ENCODE peak calls at places on chromosome 18, in seven cellular contexts. K, L, E, Y, H, X and D are unnamed samples.

GRCh38 chr18:7035807-7036206 is 81.8 kb downstream of the LAMA1 start:
- DNase-seq in K (no peak), L (no peak), E (no peak), Y (no peak), H (no peak), X (no peak), D (no peak)

GRCh38 chr18:34767601-34768027 is 57.5 kb downstream of the DTNA start:
- DNase-seq in K (no peak), L (no peak), E (no peak), Y (no peak), H (no peak), X (no peak), D (no peak)

GRCh38 chr18:6886931-6887330 is 157.4 kb downstream of the ARHGAP28 start:
- DNase-seq in K (no peak), L (no peak), E (no peak), Y (no peak), H (no peak), X (no peak), D (no peak)

GRCh38 chr18:5744659-5745058 is 150.7 kb downstream of the TMEM200C start:
- DNase-seq in K (no peak), L (no peak), E (no peak), Y (no peak), H (no peak), X (no peak), D (no peak)

GRCh38 chr18:76985156-76985950 is 147.2 kb downstream of the MBP start:
- DNase-seq in K (no peak), L (no peak), E (no peak), Y (no peak), H (no peak), X (no peak), D (no peak)

GRCh38 chr18:70249118-70249517 is 39.7 kb upstream of the SOCS6 start:
- DNase-seq in K (no peak), L (no peak), E (no peak), Y (no peak), H (no peak), X (no peak), D (no peak)

GRCh38 chr18:61831071-61831470 is 61.7 kb downstream of the RNF152 start:
- DNase-seq in K (no peak), L (no peak), E (no peak), Y (no peak), H (no peak), X (no peak), D (no peak)

GRCh38 chr18:69353023-69353422 is 47.7 kb upstream of the DOK6 start:
- DNase-seq in K (no peak), L (no peak), E (no peak), Y (no peak), H (no peak), X (no peak), D (no peak)

GRCh38 chr18:8661754-8662573 is 43.4 kb upstream of the MTCL1 start:
- DNase-seq in K (no peak), L (no peak), E (no peak), Y (no peak), H (peak), X (no peak), D (peak)

GRCh38 chr18:79483971-79484491 is 88.3 kb downstream of the NFATC1 start:
- DNase-seq in K (peak), L (peak), E (no peak), Y (no peak), H (no peak), X (no peak), D (no peak)

GRCh38 chr18:57792741-57793629 is 10.1 kb downstream of the ATP8B1 start:
- DNase-seq in K (no peak), L (peak), E (no peak), Y (no peak), H (no peak), X (no peak), D (no peak)

GRCh38 chr18:50509012-50509411 is 50.9 kb upstream of the MAPK4 start:
- DNase-seq in K (no peak), L (no peak), E (no peak), Y (no peak), H (no peak), X (no peak), D (no peak)

GRCh38 chr18:70430501-70431173 is 141.8 kb downstream of the SOCS6 start:
- DNase-seq in K (no peak), L (no peak), E (no peak), Y (no peak), H (no peak), X (no peak), D (no peak)

GRCh38 chr18:6376433-6377229 is 38.1 kb downstream of the L3MBTL4 start:
- DNase-seq in K (no peak), L (no peak), E (no peak), Y (no peak), H (no peak), X (no peak), D (no peak)

GRCh38 chr18:22032392-22032961 is 136.9 kb upstream of the GATA6 start:
- DNase-seq in K (no peak), L (no peak), E (no peak), Y (no peak), H (peak), X (no peak), D (no peak)

GRCh38 chr18:42159146-42159545 is 204.1 kb downstream of the PIK3C3 start:
- DNase-seq in K (no peak), L (no peak), E (no peak), Y (no peak), H (no peak), X (no peak), D (no peak)

GRCh38 chr18:3015203-3015590 is 2.3 kb upstream of the LPIN2 start:
- DNase-seq in K (no peak), L (no peak), E (no peak), Y (no peak), H (peak), X (no peak), D (no peak)

GRCh38 chr18:42850174-42850766 is 265.2 kb downstream of the RIT2 start:
- DNase-seq in K (no peak), L (no peak), E (no peak), Y (no peak), H (no peak), X (no peak), D (no peak)

GRCh38 chr18:48734460-48734859 is 195.6 kb downstream of the CTIF start:
- DNase-seq in K (no peak), L (no peak), E (no peak), Y (no peak), H (no peak), X (no peak), D (no peak)

GRCh38 chr18:62637807-62638687 is 77.3 kb upstream of the PHLPP1 start:
- DNase-seq in K (no peak), L (no peak), E (no peak), Y (no peak), H (peak), X (no peak), D (peak)

GRCh38 chr18:67731853-67732252 is 215.3 kb upstream of the DSEL start:
- DNase-seq in K (no peak), L (no peak), E (no peak), Y (no peak), H (no peak), X (no peak), D (no peak)

GRCh38 chr18:36917907-36918306 is 89.0 kb downstream of the KIAA1328 start:
- DNase-seq in K (no peak), L (no peak), E (no peak), Y (no peak), H (no peak), X (no peak), D (no peak)

GRCh38 chr18:63505566-63506335 is 29.0 kb downstream of the SERPINB5 start:
- DNase-seq in K (no peak), L (no peak), E (no peak), Y (no peak), H (peak), X (no peak), D (no peak)

GRCh38 chr18:76994086-76994654 is 138.4 kb downstream of the MBP start:
- DNase-seq in K (no peak), L (no peak), E (no peak), Y (no peak), H (no peak), X (no peak), D (no peak)

GRCh38 chr18:50105027-50105426 is 89.9 kb downstream of the MYO5B start:
- DNase-seq in K (no peak), L (no peak), E (no peak), Y (no peak), H (no peak), X (no peak), D (no peak)

GRCh38 chr18:49754866-49755265 is 58.5 kb downstream of the ACAA2 start:
- DNase-seq in K (no peak), L (no peak), E (no peak), Y (no peak), H (no peak), X (no peak), D (no peak)

GRCh38 chr18:24368749-24369148 is 28.9 kb downstream of the OSBPL1A start:
- DNase-seq in K (no peak), L (no peak), E (no peak), Y (no peak), H (no peak), X (no peak), D (no peak)

GRCh38 chr18:2135309-2135708 is 436.0 kb downstream of the METTL4 start:
- DNase-seq in K (no peak), L (no peak), E (no peak), Y (no peak), H (no peak), X (no peak), D (no peak)

GRCh38 chr18:44723366-44723765 is 42.7 kb downstream of the SETBP1 start:
- DNase-seq in K (no peak), L (no peak), E (no peak), Y (no peak), H (no peak), X (no peak), D (no peak)

GRCh38 chr18:6940451-6940970 is 177.1 kb downstream of the LAMA1 start:
- DNase-seq in K (no peak), L (no peak), E (no peak), Y (no peak), H (no peak), X (no peak), D (no peak)

GRCh38 chr18:64663086-64663485 is 514.2 kb upstream of the LINC00305 start:
- DNase-seq in K (no peak), L (no peak), E (no peak), Y (no peak), H (no peak), X (no peak), D (no peak)

DNA sequence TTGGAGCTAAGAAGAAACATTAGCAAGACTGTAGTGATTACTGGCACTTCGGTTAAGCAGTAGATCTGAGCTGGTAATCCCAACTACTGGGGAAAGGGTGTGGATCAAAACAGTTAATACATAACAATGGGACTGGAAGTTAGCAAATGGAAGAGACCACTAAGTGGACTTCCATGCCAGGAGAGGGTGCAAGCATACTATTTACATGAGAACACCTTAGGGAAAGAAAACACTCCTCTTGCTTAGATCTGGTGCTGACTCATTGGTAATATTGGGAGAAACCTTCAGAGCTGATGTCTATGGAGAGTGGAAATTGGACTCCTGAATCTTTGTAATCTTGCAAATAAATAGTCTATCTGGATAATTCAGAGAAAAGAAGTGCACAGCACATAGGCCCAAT is 519.7 kb upstream of the LINC00305 start:
- DNase-seq in K (no peak), L (no peak), E (no peak), Y (no peak), H (no peak), X (no peak), D (no peak)
- TF ChIP-seq CTCF in K (no peak), L (no peak), E (no peak), Y (no peak), H (no peak), X (no peak), D (no peak)

GRCh38 chr18:392926-393325 is 107.6 kb downstream of the COLEC12 start:
- DNase-seq in K (no peak), L (no peak), E (no peak), Y (no peak), H (no peak), X (no peak), D (no peak)

GRCh38 chr18:390748-391478 is 109.6 kb downstream of the COLEC12 start:
- DNase-seq in K (no peak), L (no peak), E (no peak), Y (no peak), H (no peak), X (no peak), D (no peak)

GRCh38 chr18:388198-388597 is 112.3 kb downstream of the COLEC12 start:
- DNase-seq in K (no peak), L (no peak), E (no peak), Y (no peak), H (no peak), X (no peak), D (no peak)

GRCh38 chr18:386950-387349 is 113.6 kb downstream of the COLEC12 start:
- DNase-seq in K (no peak), L (no peak), E (no peak), Y (no peak), H (no peak), X (no peak), D (no peak)

DNA sequence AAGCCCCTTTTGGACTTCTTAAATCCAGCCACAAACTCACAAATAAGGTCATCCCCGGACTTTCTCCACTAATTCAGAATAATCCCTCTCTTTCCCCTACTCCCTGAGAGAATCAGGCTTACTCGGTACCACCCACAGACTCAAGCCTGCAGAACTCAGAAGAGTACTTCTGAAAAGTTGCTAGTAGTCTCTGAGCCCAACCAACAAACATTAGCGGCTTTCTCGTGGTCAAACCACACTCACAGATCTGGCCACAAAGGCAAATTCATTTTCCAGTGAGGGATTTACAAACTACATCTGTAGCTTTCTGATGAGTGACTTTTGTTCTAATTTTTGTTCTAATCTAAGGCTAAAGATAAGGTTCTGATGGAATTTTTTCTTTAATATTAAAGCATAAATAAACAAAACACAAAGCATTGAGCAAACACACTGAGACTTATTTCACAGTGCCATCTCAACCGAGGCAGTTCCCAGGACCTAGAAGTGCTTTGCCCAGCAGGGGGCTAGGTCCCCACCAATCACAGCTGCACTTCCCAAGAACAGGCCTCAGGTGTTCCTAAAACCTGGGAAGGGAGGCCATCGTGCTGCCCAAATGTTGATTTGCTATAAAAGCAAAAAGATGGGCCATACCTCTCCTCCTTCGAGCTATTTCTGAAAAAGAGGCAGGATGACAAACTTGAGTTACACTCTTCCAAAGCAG is 110.7 kb downstream of the COLEC12 start:
- DNase-seq in K (no peak), L (no peak), E (no peak), Y (no peak), H (no peak), X (no peak), D (no peak)
- TF ChIP-seq CTCF in K (peak), L (no peak), E (no peak), Y (peak), H (no peak), X (no peak), D (peak)

GRCh38 chr18:12254137-12254819 is at the start of gene CIDEA:
- DNase-seq in K (peak), L (no peak), E (no peak), Y (peak), H (no peak), X (peak), D (peak)
- TF ChIP-seq CTCF in K (no peak), L (no peak), E (no peak), Y (no peak), H (no peak), X (no peak), D (no peak)

GRCh38 chr18:13303761-13304364 is 85.3 kb downstream of the LDLRAD4 start:
- DNase-seq in K (no peak), L (no peak), E (no peak), Y (no peak), H (no peak), X (no peak), D (no peak)

GRCh38 chr18:13301691-13302469 is 83.3 kb downstream of the LDLRAD4 start:
- DNase-seq in K (no peak), L (no peak), E (no peak), Y (no peak), H (no peak), X (no peak), D (no peak)

GRCh38 chr18:13300796-13301195 is 82.2 kb downstream of the LDLRAD4 start:
- DNase-seq in K (no peak), L (no peak), E (no peak), Y (no peak), H (no peak), X (no peak), D (no peak)

GRCh38 chr18:13305326-13305725 is 86.8 kb downstream of the LDLRAD4 start:
- DNase-seq in K (no peak), L (no peak), E (no peak), Y (no peak), H (no peak), X (no peak), D (no peak)

DNA sequence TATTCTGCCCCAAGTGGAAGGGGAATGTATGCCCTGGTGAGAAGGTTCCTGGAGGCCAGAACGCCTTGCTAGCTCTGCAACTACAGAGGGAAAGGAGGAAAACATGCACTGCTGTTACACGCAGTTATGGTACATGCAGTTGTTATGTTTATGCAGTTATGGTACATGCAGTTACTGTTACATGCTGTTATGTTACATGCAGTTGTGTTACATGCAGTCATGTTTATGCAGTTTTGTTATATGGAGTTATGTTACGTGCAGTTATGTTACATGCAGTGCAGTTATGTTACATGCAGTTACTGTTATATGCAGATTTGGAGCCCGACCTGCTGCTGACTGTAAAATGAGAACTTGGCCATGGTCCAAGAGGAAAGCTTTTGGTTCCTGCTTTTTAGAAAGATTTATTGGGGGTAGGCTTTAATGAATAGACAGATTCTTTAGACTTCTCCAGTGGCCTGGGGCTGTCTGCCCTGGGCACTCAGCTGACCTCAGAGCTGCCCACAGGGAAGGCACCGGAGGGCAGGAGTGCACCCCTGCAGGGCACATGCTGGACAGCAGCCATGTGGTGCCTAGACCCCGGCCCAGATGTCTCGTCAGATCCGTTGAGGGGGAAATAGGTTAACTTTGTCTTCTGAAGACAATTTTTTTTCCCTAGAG is 84.2 kb downstream of the LDLRAD4 start:
- DNase-seq in K (no peak), L (no peak), E (no peak), Y (no peak), H (peak), X (no peak), D (no peak)
- TF ChIP-seq CTCF in K (no peak), L (no peak), E (no peak), Y (no peak), H (no peak), X (no peak), D (no peak)

GRCh38 chr18:55405655-55406373 is 182.2 kb downstream of the TCF4 start:
- DNase-seq in K (peak), L (peak), E (peak), Y (no peak), H (peak), X (peak), D (no peak)
- TF ChIP-seq CTCF in K (peak), L (no peak), E (no peak), Y (no peak), H (no peak), X (no peak), D (no peak)

GRCh38 chr18:40387130-40387821 is 1567.8 kb upstream of the PIK3C3 start:
- DNase-seq in K (no peak), L (no peak), E (no peak), Y (no peak), H (no peak), X (no peak), D (no peak)
- TF ChIP-seq CTCF in K (no peak), L (no peak), E (no peak), Y (no peak), H (no peak), X (no peak), D (no peak)

GRCh38 chr18:25675123-25675850 is 323.3 kb upstream of the ZNF521 start:
- DNase-seq in K (no peak), L (no peak), E (no peak), Y (no peak), H (no peak), X (no peak), D (no peak)

GRCh38 chr18:25674183-25674582 is 322.2 kb upstream of the ZNF521 start:
- DNase-seq in K (no peak), L (no peak), E (no peak), Y (no peak), H (no peak), X (no peak), D (no peak)

GRCh38 chr18:25672490-25672889 is 320.5 kb upstream of the ZNF521 start:
- DNase-seq in K (no peak), L (no peak), E (no peak), Y (no peak), H (no peak), X (no peak), D (no peak)

DNA sequence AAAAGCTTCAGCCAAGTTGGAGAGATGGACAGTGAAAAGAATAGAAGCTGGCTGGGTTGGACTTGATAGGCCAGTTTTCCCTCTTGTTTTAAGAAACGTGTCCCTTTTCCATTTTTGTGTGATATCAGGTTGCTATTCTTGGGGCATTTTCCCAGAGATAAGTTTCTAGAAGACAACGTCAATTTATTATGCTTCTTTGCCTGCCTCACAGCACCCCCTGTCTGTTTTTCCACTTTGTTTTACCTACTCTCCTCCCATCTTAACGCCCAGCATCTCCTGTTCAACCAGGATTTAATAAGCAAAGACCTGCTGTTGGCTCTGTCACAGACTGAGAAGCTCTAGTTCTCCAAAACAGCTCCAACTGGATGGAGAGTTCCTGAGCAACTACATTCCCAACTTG is 317.8 kb upstream of the ZNF521 start:
- DNase-seq in K (no peak), L (no peak), E (no peak), Y (no peak), H (no peak), X (no peak), D (no peak)
- TF ChIP-seq CTCF in K (peak), L (peak), E (no peak), Y (no peak), H (no peak), X (no peak), D (no peak)

GRCh38 chr18:32328974-32329373 is 139.1 kb downstream of the MEP1B start:
- DNase-seq in K (no peak), L (no peak), E (no peak), Y (no peak), H (no peak), X (no peak), D (no peak)

GRCh38 chr18:32337821-32338220 is 132.9 kb downstream of the GAREM1 start:
- DNase-seq in K (no peak), L (no peak), E (no peak), Y (no peak), H (no peak), X (no peak), D (no peak)

GRCh38 chr18:32332708-32333107 is 138.0 kb downstream of the GAREM1 start:
- DNase-seq in K (no peak), L (no peak), E (no peak), Y (no peak), H (no peak), X (no peak), D (no peak)

GRCh38 chr18:32337347-32337746 is 133.3 kb downstream of the GAREM1 start:
- DNase-seq in K (no peak), L (no peak), E (no peak), Y (no peak), H (no peak), X (no peak), D (no peak)

GRCh38 chr18:32333781-32334180 is 136.9 kb downstream of the GAREM1 start:
- DNase-seq in K (no peak), L (no peak), E (no peak), Y (no peak), H (no peak), X (no peak), D (no peak)
- TF ChIP-seq CTCF in K (peak), L (no peak), E (peak), Y (no peak), H (no peak), X (no peak), D (no peak)